ENCODE peak calls at places on chromosomes 11 and 22, in five cellular contexts. F is heart right ventricle, Y is GM23338, J is tibial artery, Z is IMR-90. S is an unnamed sample.

GRCh38 chr11:79437274-79437980 is 3.4 kb downstream of the TENM4 start:
- DNase-seq in J (peak; percentile 47), Z (peak; percentile 57), F (peak; percentile 56), Y (peak; percentile 89), S (peak; percentile 30)

GRCh38 chr11:36023922-36024321 is 80.1 kb downstream of the LDLRAD3 start:
- DNase-seq in Z (peak; percentile 60), Y (no peak), F (no peak), J (no peak), S (no peak)

GRCh38 chr11:34208266-34209135 is 103.1 kb downstream of the NAT10 start:
- DNase-seq in J (no peak), Z (peak; percentile 39), F (no peak), Y (no peak), S (no peak)

GRCh38 chr22:37340331-37341262 is 58.3 kb downstream of the CYTH4 start:
- DNase-seq in Y (peak; percentile 55), Z (no peak), F (no peak), J (no peak), S (no peak)

GRCh38 chr11:22337571-22338464 is at the start of gene SLC17A6:
- DNase-seq in Y (peak; percentile 92), J (no peak), Z (peak; percentile 8), F (peak; percentile 28), S (no peak)

GRCh38 chr22:50498322-50498861 is 9.1 kb downstream of the LMF2 start:
- DNase-seq in F (peak; percentile 63), Y (peak; percentile 91), Z (peak; percentile 51), J (peak; percentile 55), S (no peak)

GRCh38 chr22:32985899-32986772 is 72.0 kb downstream of the SYN3 start:
- DNase-seq in F (peak; percentile 86), Z (peak; percentile 71), Y (peak; percentile 94), J (peak; percentile 79), S (peak; percentile 94)

GRCh38 chr11:18393581-18394299 is 623 bp upstream of the LDHA start:
- DNase-seq in Y (no peak), F (no peak), Z (no peak), J (peak; percentile 29), S (peak; percentile 18)

GRCh38 chr11:125371451-125371935 is 124.6 kb downstream of the FEZ1 start:
- DNase-seq in F (no peak), J (no peak), Y (peak; percentile 98), Z (no peak), S (no peak)

GRCh38 chr22:40041738-40042137 is 47.0 kb downstream of the FAM83F start:
- DNase-seq in F (no peak), J (no peak), Y (no peak), Z (no peak), S (no peak)

GRCh38 chr11:69446108-69446507 is 35.4 kb upstream of the LINC01488 start:
- DNase-seq in F (no peak), Y (no peak), J (no peak), Z (no peak), S (no peak)

GRCh38 chr22:48825802-48826520 is 1001.7 kb downstream of the BRD1 start:
- DNase-seq in Z (no peak), F (no peak), J (no peak), Y (no peak), S (no peak)

GRCh38 chr11:67638535-67639437 is 777 bp downstream of the TBX10 start:
- DNase-seq in Y (no peak), Z (no peak), J (no peak), F (no peak), S (no peak)

GRCh38 chr11:29293825-29294224 is 723.0 kb downstream of the KCNA4 start:
- DNase-seq in Z (peak; percentile 94), J (no peak), Y (no peak), F (no peak), S (no peak)

GRCh38 chr22:22674473-22674872 is 30.1 kb downstream of the GGTLC2 start:
- DNase-seq in Y (no peak), J (no peak), Z (no peak), F (no peak), S (no peak)

GRCh38 chr11:2380807-2381350 is 3.8 kb downstream of the CD81 start:
- DNase-seq in F (peak; percentile 75), J (peak; percentile 84), Z (no peak), Y (no peak), S (peak; percentile 75)

GRCh38 chr22:36790648-36791047 is 14.7 kb upstream of the IFT27 start:
- DNase-seq in F (no peak), Y (no peak), Z (no peak), J (no peak), S (no peak)

GRCh38 chr22:46147061-46147460 is 3.3 kb upstream of the PPARA start:
- DNase-seq in Z (no peak), J (no peak), F (no peak), Y (no peak), S (no peak)

GRCh38 chr22:41237036-41237706 is 3.6 kb downstream of the CHADL start:
- DNase-seq in Z (no peak), F (no peak), Y (peak; percentile 95), J (no peak), S (no peak)

GRCh38 chr11:134036484-134037092 is 32.3 kb upstream of the JAM3 start:
- DNase-seq in Z (no peak), Y (peak; percentile 78), J (no peak), F (no peak), S (no peak)

GRCh38 chr11:95926714-95927113 is 2.8 kb upstream of the MTMR2 start:
- DNase-seq in F (no peak), Z (no peak), J (no peak), Y (no peak), S (no peak)

GRCh38 chr22:46984751-46985506 is 222.5 kb downstream of the TBC1D22A start:
- DNase-seq in Y (no peak), Z (peak; percentile 69), J (no peak), F (no peak), S (no peak)

GRCh38 chr22:24140357-24140756 is 40.9 kb upstream of the SUSD2 start:
- DNase-seq in F (no peak), Y (no peak), J (no peak), Z (peak; percentile 40), S (no peak)

GRCh38 chr11:2523821-2524391 is 79.1 kb downstream of the KCNQ1 start:
- DNase-seq in F (no peak), Z (no peak), Y (no peak), J (no peak), S (no peak)

GRCh38 chr22:42855211-42855610 is 1.9 kb downstream of the ARFGAP3 start:
- DNase-seq in Y (no peak), F (no peak), Z (no peak), J (no peak), S (no peak)

GRCh38 chr22:32607086-32607485 is 132.5 kb downstream of the FBXO7 start:
- DNase-seq in J (no peak), F (no peak), Z (no peak), Y (peak; percentile 30), S (no peak)

GRCh38 chr11:120173771-120174170 is 35.9 kb upstream of the TRIM29 start:
- DNase-seq in J (no peak), F (no peak), Y (no peak), Z (no peak), S (no peak)

GRCh38 chr11:83456075-83456474 is 169.9 kb upstream of the CCDC90B start:
- DNase-seq in Z (no peak), Y (peak; percentile 59), J (no peak), F (no peak), S (no peak)

GRCh38 chr11:33724644-33725035 is 11.6 kb downstream of the CD59 start:
- DNase-seq in Y (no peak), F (no peak), J (peak; percentile 88), Z (peak; percentile 69), S (no peak)

GRCh38 chr22:30196141-30196866 is 50.3 kb downstream of the LIF start:
- DNase-seq in Y (peak; percentile 94), F (peak; percentile 85), J (peak; percentile 77), Z (peak; percentile 100), S (peak; percentile 69)

GRCh38 chr11:128324531-128325141 is 262.7 kb downstream of the ETS1 start:
- DNase-seq in Z (no peak), F (no peak), Y (no peak), J (no peak), S (no peak)

GRCh38 chr11:130771708-130772107 is 144.6 kb downstream of the SNX19 start:
- DNase-seq in F (no peak), J (no peak), Y (no peak), Z (peak; percentile 46), S (no peak)

GRCh38 chr11:129090056-129090455 is 102.1 kb downstream of the ARHGAP32 start:
- DNase-seq in Z (peak; percentile 56), J (no peak), F (no peak), Y (no peak), S (no peak)

GRCh38 chr11:16596231-16596630 is 142.2 kb upstream of the C11orf58 start:
- DNase-seq in Y (no peak), F (no peak), Z (no peak), J (no peak), S (no peak)
- H3K4me3 ChIP-seq in Y (no peak overlapping the region), F (no peak overlapping the region), Z (no peak overlapping the region), J (no peak overlapping the region), S (no peak overlapping the region)

GRCh38 chr11:118883004-118883367 is 706 bp upstream of the CXCR5 start:
- DNase-seq in Y (no peak), F (no peak), J (no peak), Z (no peak), S (no peak)
- H3K4me1 ChIP-seq in Y (peaks cover 5% of the 10 kb centered on the region), F (peaks cover 19% of the 10 kb centered on the region), J (peaks cover 57% of the 10 kb centered on the region), Z (peaks cover 6% of the 10 kb centered on the region), S (peaks cover 6% of the 10 kb centered on the region)

DNA sequence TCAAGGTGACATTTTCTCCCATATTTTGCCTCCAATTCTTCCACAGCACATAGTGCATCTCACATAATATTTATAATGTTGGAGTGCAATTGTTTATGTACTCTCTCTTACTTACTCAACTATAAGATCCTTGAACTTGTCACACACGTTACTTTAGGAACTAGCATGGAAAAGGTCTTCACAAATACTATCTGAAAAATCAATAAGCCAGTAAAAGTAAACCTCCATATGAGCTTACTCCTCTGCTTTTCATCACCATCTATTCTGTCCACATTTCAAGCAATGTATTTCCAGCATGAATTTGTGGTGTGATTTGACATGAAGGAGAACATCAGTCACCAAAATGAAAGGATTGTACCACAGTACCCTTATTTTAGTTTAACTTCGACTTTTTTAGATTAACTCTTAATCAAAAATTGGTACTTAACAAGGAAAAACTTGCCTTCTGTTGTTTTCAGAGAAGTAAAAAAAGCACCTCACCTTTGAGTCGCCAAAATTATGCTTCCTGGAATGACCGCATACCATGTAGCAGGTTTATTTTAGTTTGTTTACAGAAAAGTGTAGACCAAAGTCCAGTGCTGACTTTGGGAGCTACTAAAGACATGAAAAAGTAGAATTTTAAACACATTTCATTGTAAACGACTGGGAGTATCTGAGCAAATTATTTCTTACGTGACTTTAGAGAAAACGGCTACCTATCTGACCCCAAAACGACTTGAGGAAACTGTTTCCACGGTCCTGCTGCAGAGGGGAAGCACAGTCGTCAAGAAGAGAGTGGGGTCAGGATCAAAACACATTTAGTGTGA is at the start of gene SLC22A9:
- DNase-seq in Y (no peak), F (no peak), Z (no peak), J (no peak), S (no peak)
- H3K4me3 ChIP-seq in Y (no peak within 1 kb of the TSS), F (no peak within 1 kb of the TSS), Z (no peak within 1 kb of the TSS), J (no peak within 1 kb of the TSS), S (no peak within 1 kb of the TSS)

GRCh38 chr22:35609761-35610160 is 7.4 kb downstream of the MB start:
- DNase-seq in Y (no peak), F (no peak), Z (no peak), J (no peak), S (no peak)
- H3K4me1 ChIP-seq in Y (no peaks in the 10 kb centered on the region), F (peaks cover 24% of the 10 kb centered on the region), Z (no peaks in the 10 kb centered on the region), J (peaks cover 12% of the 10 kb centered on the region), S (no peaks in the 10 kb centered on the region)

GRCh38 chr11:27470166-27470565 is 2.4 kb downstream of the LGR4 start:
- DNase-seq in Y (no peak), Z (no peak), F (no peak), J (no peak), S (no peak)
- H3K4me3 ChIP-seq in Y (peak overlapping the region; percentile 97), Z (no peak overlapping the region), F (peak overlapping the region; percentile 77), J (no peak overlapping the region), S (peak overlapping the region; percentile 74)

GRCh38 chr22:28032896-28033295 is 113.8 kb upstream of the PITPNB start:
- DNase-seq in Y (no peak), Z (no peak), F (no peak), J (no peak), S (no peak)
- H3K4me1 ChIP-seq in Y (no peaks in the 10 kb centered on the region), Z (peaks cover 23% of the 10 kb centered on the region), F (peaks cover 48% of the 10 kb centered on the region), J (peaks cover 35% of the 10 kb centered on the region), S (peaks cover 10% of the 10 kb centered on the region)